ENCODE peak calls at places on chromosomes 11 and 22, in ten cellular contexts. D, C, Z, K, G, X, O, S, Y and A are unnamed samples.

GRCh38 chr22:49983148-49984042 is 22.8 kb downstream of the PIM3 start:
- DNase-seq in Y (no peak), O (no peak), C (peak), S (peak), Z (no peak), G (no peak), D (peak), K (peak), X (peak), A (no peak)

GRCh38 chr11:67378544-67378943 is 5.1 kb upstream of the CLCF1 start:
- DNase-seq in Z (no peak), G (no peak), Y (no peak), O (no peak), D (no peak), K (no peak), C (no peak), S (no peak), X (no peak), A (no peak)

GRCh38 chr11:44755553-44756505 is 29.1 kb downstream of the TSPAN18 start:
- DNase-seq in Z (no peak), G (no peak), S (peak), D (peak), Y (no peak), X (no peak), O (no peak), C (peak), K (no peak), A (no peak)

GRCh38 chr11:15918212-15918611 is 438.1 kb downstream of the SOX6 start:
- DNase-seq in O (no peak), G (no peak), X (no peak), Z (no peak), Y (no peak), D (no peak), C (no peak), S (peak), K (no peak), A (no peak)

GRCh38 chr11:30984827-30985226 is 384.7 kb downstream of the DCDC1 start:
- DNase-seq in X (no peak), C (no peak), Y (no peak), D (no peak), S (no peak), G (no peak), K (no peak), O (no peak), Z (peak), A (no peak)

GRCh38 chr11:1060885-1061616 is 13.6 kb upstream of the MUC2 start:
- DNase-seq in D (peak), X (no peak), K (peak), Y (peak), Z (no peak), O (no peak), S (peak), C (peak), G (no peak), A (no peak)

GRCh38 chr22:26916236-26916635 is 258.8 kb downstream of the MIAT start:
- DNase-seq in G (no peak), X (no peak), D (no peak), C (no peak), K (no peak), Y (no peak), O (no peak), Z (no peak), S (no peak), A (no peak)

GRCh38 chr11:33687733-33688479 is 12.7 kb downstream of the C11orf91 start:
- DNase-seq in G (peak), Y (peak), C (peak), D (no peak), K (peak), X (no peak), Z (peak), O (no peak), S (no peak), A (no peak)

GRCh38 chr11:2565447-2566222 is 120.8 kb downstream of the KCNQ1 start:
- DNase-seq in Y (no peak), O (no peak), X (peak), D (no peak), C (no peak), G (no peak), K (no peak), S (peak), Z (no peak), A (no peak)

GRCh38 chr11:12810497-12810896 is 136.3 kb downstream of the TEAD1 start:
- DNase-seq in X (no peak), C (no peak), S (no peak), G (no peak), Z (peak), Y (peak), O (no peak), D (peak), K (peak), A (no peak)

GRCh38 chr11:206516-207212 is 535 bp downstream of the BET1L start:
- DNase-seq in K (no peak), Y (no peak), C (peak), S (peak), X (no peak), O (no peak), G (peak), D (no peak), Z (no peak), A (no peak)

GRCh38 chr11:128603752-128604472 is 16.6 kb upstream of the ETS1 start:
- DNase-seq in Z (no peak), S (no peak), G (no peak), D (no peak), C (no peak), O (no peak), K (peak), Y (no peak), X (no peak), A (no peak)
- TF ChIP-seq CTCF in Z (no peak), S (no peak), G (no peak), D (no peak), C (no peak), O (no peak), K (no peak), Y (peak), X (no peak), A (no peak)

GRCh38 chr11:79159657-79160450 is 281.0 kb downstream of the TENM4 start:
- DNase-seq in Z (no peak), K (peak), Y (no peak), X (no peak), O (no peak), D (no peak), G (no peak), C (no peak), S (no peak), A (no peak)
- TF ChIP-seq CTCF in Z (peak), K (peak), Y (peak), X (no peak), O (no peak), D (no peak), G (peak), C (no peak), S (no peak), A (peak)

DNA sequence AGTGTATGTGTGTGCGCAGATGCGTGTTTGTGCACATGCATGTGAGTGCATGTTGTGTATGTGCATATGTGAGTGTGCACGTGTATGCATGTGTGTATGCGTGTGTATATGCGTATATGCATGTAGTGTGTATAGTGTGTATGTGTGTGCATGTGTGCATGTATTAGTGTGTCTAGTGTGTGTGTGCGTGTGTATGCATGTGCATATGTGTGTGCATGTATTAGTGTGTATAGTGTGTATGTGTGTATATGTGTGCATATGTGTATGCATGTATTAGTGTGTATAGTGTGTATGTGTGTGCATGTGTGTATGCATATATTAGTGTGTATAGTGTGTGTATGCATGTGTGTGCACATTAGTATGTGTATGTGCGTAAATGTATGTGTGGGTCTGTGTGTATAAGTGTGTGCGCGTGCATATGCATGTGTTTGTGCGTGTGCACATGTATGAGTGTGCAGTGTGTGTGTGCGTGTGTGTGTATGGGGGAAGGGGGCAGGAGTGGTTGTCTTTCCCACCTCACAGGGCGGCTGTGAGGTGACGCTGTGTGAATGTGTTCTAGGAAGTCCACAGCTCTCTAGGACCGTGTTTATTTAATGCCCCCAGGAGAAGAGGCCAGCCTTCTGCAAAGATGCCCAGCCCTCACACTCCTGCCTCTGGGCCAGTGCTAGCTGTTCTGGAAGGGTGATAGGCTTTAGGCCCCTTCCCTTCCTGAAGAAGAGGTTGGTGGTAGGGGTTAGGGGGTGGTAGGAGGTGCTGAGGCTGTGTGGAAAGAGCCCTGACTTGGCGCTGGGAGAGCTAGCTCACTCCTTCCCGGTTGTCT is 114.6 kb downstream of the CEP164 start:
- DNase-seq in Z (no peak), D (no peak), S (no peak), X (no peak), C (no peak), Y (no peak), G (no peak), O (no peak), K (no peak), A (no peak)
- TF ChIP-seq CTCF in Z (no peak), D (no peak), S (no peak), X (no peak), C (no peak), Y (no peak), G (no peak), O (no peak), K (no peak), A (no peak)

GRCh38 chr22:23155143-23155542 is 9.9 kb downstream of the RAB36 start:
- DNase-seq in C (no peak), K (no peak), O (no peak), D (no peak), X (no peak), G (no peak), Y (no peak), S (no peak), Z (no peak), A (no peak)

GRCh38 chr22:23157560-23158515 is 12.6 kb downstream of the RAB36 start:
- DNase-seq in C (no peak), K (no peak), S (no peak), O (no peak), X (peak), Z (no peak), Y (no peak), G (no peak), D (peak), A (no peak)

GRCh38 chr22:23154461-23154860 is 9.2 kb downstream of the RAB36 start:
- DNase-seq in S (no peak), Z (no peak), D (no peak), X (peak), G (no peak), K (no peak), O (no peak), C (no peak), Y (no peak), A (no peak)

GRCh38 chr22:23155831-23156230 is 10.6 kb downstream of the RAB36 start:
- DNase-seq in G (no peak), K (no peak), S (no peak), Y (no peak), X (no peak), C (no peak), Z (no peak), D (no peak), O (no peak), A (no peak)

GRCh38 chr22:23156286-23156685 is 11.0 kb downstream of the RAB36 start:
- DNase-seq in K (no peak), C (no peak), G (no peak), S (no peak), D (no peak), O (no peak), Z (no peak), X (no peak), Y (no peak), A (no peak)
- TF ChIP-seq CTCF in K (peak), C (no peak), G (no peak), S (no peak), D (no peak), O (peak), Z (no peak), X (no peak), Y (no peak), A (peak)

DNA sequence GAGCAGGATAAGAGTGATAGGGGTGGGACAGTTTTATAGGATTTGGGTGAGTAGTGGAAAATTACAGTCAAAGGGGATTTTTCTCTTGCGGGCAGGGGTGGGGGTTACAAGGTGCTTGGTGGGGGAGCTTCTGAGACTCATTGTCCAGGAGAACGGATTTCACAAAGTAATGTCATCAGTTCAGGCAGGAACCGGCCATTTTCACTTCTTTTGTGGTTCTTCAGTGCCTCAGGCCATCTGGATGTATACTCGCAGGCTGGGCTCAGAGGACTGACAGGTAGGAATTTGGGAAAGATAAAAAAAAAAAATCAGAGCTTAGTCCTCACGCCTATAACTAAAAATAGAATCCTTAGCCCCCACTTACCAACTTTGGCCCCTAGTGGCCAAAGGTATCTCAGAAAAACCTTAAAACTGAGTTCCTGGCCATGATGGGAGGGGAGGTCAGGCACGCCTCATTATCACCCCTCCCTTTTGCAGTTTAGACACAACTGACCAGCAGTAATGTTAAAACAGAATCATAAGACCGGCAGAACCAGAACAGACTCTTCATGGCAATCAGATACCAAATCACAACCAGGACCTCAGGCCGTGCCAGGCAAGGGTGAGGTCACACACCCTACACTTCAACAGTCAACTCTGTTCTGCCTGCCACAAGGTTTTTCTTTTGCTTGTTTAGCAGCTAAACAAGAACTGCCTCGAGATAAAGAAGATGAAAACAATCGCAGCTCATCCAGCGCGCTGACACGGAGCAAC is 8.9 kb upstream of the APOBEC3G start:
- DNase-seq in Z (no peak), S (no peak), D (no peak), C (no peak), K (no peak), Y (no peak), G (no peak), X (no peak), O (no peak), A (no peak)
- TF ChIP-seq CTCF in Z (no peak), S (no peak), D (no peak), C (no peak), K (no peak), Y (no peak), G (no peak), X (no peak), O (no peak), A (no peak)

GRCh38 chr11:73734996-73735395 is 25.9 kb downstream of the RAB6A start:
- DNase-seq in K (no peak), S (no peak), C (no peak), Z (no peak), D (no peak), Y (peak), O (peak), G (no peak), X (no peak), A (no peak)

GRCh38 chr11:73728000-73728399 is 32.9 kb downstream of the RAB6A start:
- DNase-seq in X (no peak), S (no peak), Y (no peak), C (no peak), K (no peak), G (no peak), D (no peak), O (no peak), Z (no peak), A (no peak)

GRCh38 chr11:73726825-73727224 is 34.0 kb downstream of the RAB6A start:
- DNase-seq in X (no peak), D (no peak), Z (no peak), O (no peak), G (no peak), Y (no peak), C (no peak), K (no peak), S (no peak), A (no peak)

DNA sequence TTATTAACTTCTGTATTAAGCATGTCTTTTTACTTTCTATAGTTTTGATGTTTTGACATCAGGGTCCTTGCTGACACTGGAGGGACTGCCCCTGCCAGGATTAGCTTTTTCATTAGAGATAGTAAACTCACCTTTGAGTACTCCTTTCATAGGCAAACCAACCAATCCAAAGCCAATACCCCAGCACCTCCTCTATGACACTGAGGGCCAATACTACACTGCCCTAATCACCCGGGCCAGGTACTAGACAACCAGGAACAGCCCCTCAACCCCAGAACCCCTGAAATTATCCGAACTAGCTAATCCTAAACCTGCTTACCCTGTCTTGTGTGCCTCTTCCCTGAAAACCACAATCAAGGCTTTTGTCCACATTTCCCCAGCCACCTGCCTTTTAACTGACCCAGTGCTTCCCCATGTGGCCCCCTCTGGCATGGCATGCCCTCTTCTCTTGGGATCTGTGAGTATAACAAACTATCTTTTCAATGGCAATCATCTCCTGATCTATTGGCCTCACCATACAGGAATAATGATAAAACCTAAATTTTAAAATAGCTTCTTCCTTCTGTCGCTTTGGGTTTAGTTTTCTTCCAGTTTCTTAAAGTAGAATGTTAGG is 31.2 kb downstream of the RAB6A start:
- DNase-seq in K (no peak), G (peak), Z (no peak), Y (no peak), D (no peak), O (no peak), X (no peak), C (no peak), S (no peak), A (no peak)
- TF ChIP-seq CTCF in K (peak), G (peak), Z (peak), Y (peak), D (peak), O (peak), X (peak), C (no peak), S (peak), A (peak)

GRCh38 chr11:114161486-114162250 is 102.2 kb downstream of the ZBTB16 start:
- DNase-seq in D (no peak), Y (no peak), K (no peak), C (no peak), Z (no peak), S (no peak), O (no peak), G (no peak), X (no peak), A (no peak)

GRCh38 chr11:114160884-114161283 is 101.4 kb downstream of the ZBTB16 start:
- DNase-seq in X (no peak), Z (no peak), K (no peak), C (no peak), O (no peak), Y (no peak), G (no peak), D (no peak), S (no peak), A (no peak)

GRCh38 chr11:114159320-114159719 is 99.8 kb downstream of the ZBTB16 start:
- DNase-seq in O (no peak), X (no peak), Y (no peak), D (no peak), G (no peak), C (no peak), Z (no peak), S (no peak), K (no peak), A (no peak)

GRCh38 chr11:114158886-114159285 is 99.4 kb downstream of the ZBTB16 start:
- DNase-seq in X (no peak), O (no peak), S (no peak), Z (no peak), K (no peak), D (no peak), C (no peak), Y (peak), G (no peak), A (no peak)

GRCh38 chr11:114159802-114160588 is 100.5 kb downstream of the ZBTB16 start:
- DNase-seq in C (peak), Y (peak), K (peak), S (peak), Z (peak), D (peak), X (peak), G (peak), O (peak), A (peak)
- TF ChIP-seq CTCF in C (no peak), Y (no peak), K (no peak), S (no peak), Z (no peak), D (no peak), X (no peak), G (no peak), O (no peak), A (no peak)

GRCh38 chr11:62806611-62807121 is 1.4 kb upstream of the NXF1 start:
- DNase-seq in G (peak), O (no peak), S (no peak), D (peak), C (peak), Z (no peak), X (no peak), K (peak), Y (peak), A (no peak)

GRCh38 chr11:62804310-62805043 is 763 bp downstream of the NXF1 start:
- DNase-seq in S (no peak), D (no peak), Z (no peak), O (no peak), Y (peak), K (peak), C (no peak), G (no peak), X (no peak), A (no peak)

GRCh38 chr11:62805991-62806441 is 776 bp upstream of the NXF1 start:
- DNase-seq in Z (no peak), S (no peak), C (no peak), Y (no peak), K (peak), O (no peak), D (no peak), X (no peak), G (no peak), A (no peak)

GRCh38 chr11:62801071-62801470 is 4.2 kb downstream of the NXF1 start:
- DNase-seq in K (no peak), G (no peak), X (no peak), D (no peak), Z (no peak), C (no peak), O (no peak), Y (no peak), S (no peak), A (no peak)

DNA sequence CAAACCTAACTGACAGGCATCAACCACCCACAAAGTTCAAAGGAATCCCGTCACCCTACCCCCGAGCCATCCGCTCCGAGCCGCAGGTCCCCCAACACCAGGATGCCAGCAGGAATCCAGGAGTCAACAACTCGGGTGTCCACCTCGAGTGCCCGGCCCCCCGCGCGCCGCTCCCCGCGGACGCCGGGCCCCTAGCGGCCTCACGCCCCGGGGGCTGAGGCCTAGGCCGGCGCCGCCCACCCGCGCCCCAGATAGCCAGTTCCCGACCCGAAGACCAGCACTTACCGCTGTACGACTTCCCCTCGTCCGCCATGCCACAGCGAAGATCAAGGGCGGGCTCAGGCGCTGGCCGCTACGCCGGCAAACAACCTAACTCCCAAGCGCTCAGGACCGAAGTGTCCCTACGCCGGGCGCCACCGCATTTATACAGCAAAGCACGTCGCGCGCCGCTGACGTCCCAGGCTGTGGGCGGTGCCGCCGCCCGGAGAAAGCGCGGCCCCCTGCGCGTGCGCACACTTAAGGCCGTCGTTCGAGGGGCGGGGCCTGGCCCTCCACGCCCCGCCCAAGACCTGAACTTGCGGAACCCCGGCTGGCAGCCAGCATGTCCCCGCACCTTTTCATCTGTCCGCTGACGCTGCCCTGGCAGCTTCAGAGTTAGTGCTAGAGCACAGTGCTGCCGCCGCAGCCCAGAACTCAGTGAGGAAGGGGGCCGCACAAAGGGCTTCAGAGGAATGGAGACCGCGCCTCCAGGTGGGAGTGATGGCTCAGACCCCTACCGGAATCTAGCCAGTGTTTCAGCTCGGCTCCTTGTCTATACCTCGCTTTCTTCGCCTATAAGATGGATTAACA is at the start of gene NXF1:
- DNase-seq in K (peak), G (peak), D (peak), X (peak), Y (peak), C (peak), O (peak), Z (peak), S (peak), A (no peak)
- TF ChIP-seq CTCF in K (no peak), G (peak), D (no peak), X (peak), Y (no peak), C (peak), O (no peak), Z (peak), S (peak), A (no peak)